ENCODE peak calls at places on chromosomes 1 and 21, in five cellular contexts. One of them, this sample, is unnamed.

GRCh38 chr1:156725683-156726280 is 2.5 kb upstream of the METTL25B start:
- DNase-seq in foreskin fibroblast: peak; percentile 97
- DNase-seq in PC-9: peak; percentile 72
- DNase-seq in MM.1S: peak; percentile 89
- DNase-seq in tibial nerve: peak; percentile 84
- DNase-seq in this sample: peak; percentile 86

GRCh38 chr1:179589524-179589923 is 2.1 kb upstream of the TDRD5 start:
- DNase-seq in foreskin fibroblast: no peak
- DNase-seq in PC-9: no peak
- DNase-seq in MM.1S: no peak
- DNase-seq in tibial nerve: no peak
- DNase-seq in this sample: no peak

GRCh38 chr1:9164537-9164910 is 35.6 kb upstream of the GPR157 start:
- DNase-seq in foreskin fibroblast: peak; percentile 52
- DNase-seq in PC-9: no peak
- DNase-seq in MM.1S: no peak
- DNase-seq in tibial nerve: no peak
- DNase-seq in this sample: peak; percentile 38

GRCh38 chr1:203320546-203321272 is 15.4 kb downstream of the BTG2 start:
- DNase-seq in foreskin fibroblast: peak; percentile 35
- DNase-seq in PC-9: no peak
- DNase-seq in MM.1S: peak; percentile 100
- DNase-seq in tibial nerve: no peak
- DNase-seq in this sample: peak; percentile 24

GRCh38 chr1:165943198-165943597 is 115.8 kb downstream of the UCK2 start:
- DNase-seq in foreskin fibroblast: peak; percentile 18
- DNase-seq in PC-9: no peak
- DNase-seq in MM.1S: no peak
- DNase-seq in tibial nerve: no peak
- DNase-seq in this sample: no peak

GRCh38 chr1:186435336-186435735 is 25.6 kb downstream of the PDC start:
- DNase-seq in foreskin fibroblast: peak; percentile 30
- DNase-seq in PC-9: no peak
- DNase-seq in MM.1S: no peak
- DNase-seq in tibial nerve: no peak
- DNase-seq in this sample: peak; percentile 13

GRCh38 chr21:43347864-43348766 is 78.8 kb downstream of the SIK1 start:
- DNase-seq in foreskin fibroblast: no peak
- DNase-seq in PC-9: no peak
- DNase-seq in MM.1S: no peak
- DNase-seq in tibial nerve: no peak
- DNase-seq in this sample: peak; percentile 52

GRCh38 chr1:235067396-235068154 is 61.1 kb downstream of the TOMM20 start:
- DNase-seq in foreskin fibroblast: peak; percentile 97
- DNase-seq in PC-9: peak; percentile 100
- DNase-seq in MM.1S: no peak
- DNase-seq in tibial nerve: peak; percentile 75
- DNase-seq in this sample: peak; percentile 100

GRCh38 chr21:38631676-38632075 is 133.4 kb upstream of the ERG start:
- DNase-seq in foreskin fibroblast: no peak
- DNase-seq in PC-9: no peak
- DNase-seq in MM.1S: no peak
- DNase-seq in tibial nerve: no peak
- DNase-seq in this sample: no peak

GRCh38 chr1:32242341-32242851 is 4.6 kb upstream of the FAM167B start:
- DNase-seq in foreskin fibroblast: peak; percentile 62
- DNase-seq in PC-9: no peak
- DNase-seq in MM.1S: no peak
- DNase-seq in tibial nerve: no peak
- DNase-seq in this sample: peak; percentile 32

GRCh38 chr1:43247256-43247921 is 22.4 kb upstream of the TMEM125 start:
- DNase-seq in foreskin fibroblast: no peak
- DNase-seq in PC-9: no peak
- DNase-seq in MM.1S: no peak
- DNase-seq in tibial nerve: no peak
- DNase-seq in this sample: no peak

GRCh38 chr1:9426291-9426711 is 113.0 kb upstream of the SLC25A33 start:
- DNase-seq in foreskin fibroblast: no peak
- DNase-seq in PC-9: no peak
- DNase-seq in MM.1S: peak; percentile 98
- DNase-seq in tibial nerve: no peak
- DNase-seq in this sample: no peak

GRCh38 chr1:26851106-26851684 is 11.8 kb upstream of the SFN start:
- DNase-seq in foreskin fibroblast: no peak
- DNase-seq in PC-9: no peak
- DNase-seq in MM.1S: no peak
- DNase-seq in tibial nerve: no peak
- DNase-seq in this sample: no peak

GRCh38 chr1:26853156-26853555 is 9.8 kb upstream of the SFN start:
- DNase-seq in foreskin fibroblast: peak; percentile 93
- DNase-seq in PC-9: peak; percentile 94
- DNase-seq in MM.1S: peak; percentile 58
- DNase-seq in tibial nerve: peak; percentile 93
- DNase-seq in this sample: peak; percentile 83

GRCh38 chr1:26852701-26853100 is 10.2 kb upstream of the SFN start:
- DNase-seq in foreskin fibroblast: no peak
- DNase-seq in PC-9: no peak
- DNase-seq in MM.1S: no peak
- DNase-seq in tibial nerve: no peak
- DNase-seq in this sample: no peak

GRCh38 chr1:26848499-26848898 is 14.4 kb upstream of the SFN start:
- DNase-seq in foreskin fibroblast: no peak
- DNase-seq in PC-9: no peak
- DNase-seq in MM.1S: no peak
- DNase-seq in tibial nerve: no peak
- DNase-seq in this sample: no peak

DNA sequence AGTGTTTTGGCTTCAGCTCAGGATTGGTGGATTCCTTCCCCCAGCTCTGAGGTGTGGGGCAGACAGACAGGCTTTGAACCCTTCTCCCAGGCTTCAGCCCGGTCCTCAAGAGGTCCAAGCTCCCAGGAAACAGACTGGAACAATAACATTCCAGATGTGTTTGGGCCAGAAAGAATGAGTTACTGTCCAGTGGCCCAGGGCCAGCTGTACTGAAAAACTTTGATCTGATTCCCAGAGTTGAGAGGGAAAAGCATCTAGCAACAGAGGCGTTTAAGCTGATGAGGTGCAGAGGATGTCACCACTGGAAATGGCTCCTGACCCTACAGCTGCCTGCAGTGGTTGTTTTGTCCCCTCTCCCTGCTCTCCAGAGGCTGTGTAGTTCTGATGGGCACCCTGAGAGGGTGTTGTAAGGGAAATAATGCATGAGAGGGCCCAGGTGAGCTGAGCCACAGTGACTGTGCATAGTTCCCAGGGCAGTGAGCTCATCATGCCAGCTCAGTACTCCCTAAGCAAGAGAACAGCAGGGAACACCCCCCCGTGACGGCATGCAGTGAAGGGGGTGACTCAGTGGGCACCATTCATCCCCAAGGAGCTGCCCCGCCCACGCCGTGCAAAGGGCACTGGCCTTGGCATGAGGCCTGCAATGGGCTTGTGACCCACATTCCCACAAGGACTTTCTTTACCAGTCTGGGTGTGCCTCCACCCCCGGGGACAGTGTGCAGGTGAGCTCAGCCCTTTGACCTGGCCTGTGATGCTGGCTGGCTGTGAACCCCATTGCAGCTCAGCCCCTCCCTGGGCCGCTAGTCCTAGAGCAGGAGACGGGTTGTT is 13.8 kb upstream of the SFN start:
- DNase-seq in foreskin fibroblast: peak; percentile 96
- DNase-seq in PC-9: peak; percentile 97
- DNase-seq in MM.1S: no peak
- DNase-seq in tibial nerve: no peak
- DNase-seq in this sample: peak; percentile 80
- H3K4me3 ChIP-seq in foreskin fibroblast: no peak overlapping the region
- H3K4me3 ChIP-seq in PC-9: peak overlapping the region; percentile 0
- H3K4me3 ChIP-seq in MM.1S: no peak overlapping the region
- H3K4me3 ChIP-seq in tibial nerve: no peak overlapping the region
- H3K4me3 ChIP-seq in this sample: no peak overlapping the region

GRCh38 chr1:79554620-79555160 is 548.2 kb upstream of the ADGRL4 start:
- DNase-seq in foreskin fibroblast: peak; percentile 39
- DNase-seq in PC-9: no peak
- DNase-seq in MM.1S: no peak
- DNase-seq in tibial nerve: no peak
- DNase-seq in this sample: no peak

GRCh38 chr1:79550402-79550801 is 543.9 kb upstream of the ADGRL4 start:
- DNase-seq in foreskin fibroblast: no peak
- DNase-seq in PC-9: no peak
- DNase-seq in MM.1S: no peak
- DNase-seq in tibial nerve: no peak
- DNase-seq in this sample: no peak

GRCh38 chr1:79561521-79561978 is 555.0 kb upstream of the ADGRL4 start:
- DNase-seq in foreskin fibroblast: no peak
- DNase-seq in PC-9: no peak
- DNase-seq in MM.1S: no peak
- DNase-seq in tibial nerve: no peak
- DNase-seq in this sample: no peak

GRCh38 chr1:79551321-79551720 is 544.8 kb upstream of the ADGRL4 start:
- DNase-seq in foreskin fibroblast: peak; percentile 68
- DNase-seq in PC-9: no peak
- DNase-seq in MM.1S: no peak
- DNase-seq in tibial nerve: no peak
- DNase-seq in this sample: peak; percentile 32

GRCh38 chr1:79556189-79556588 is 549.7 kb upstream of the ADGRL4 start:
- DNase-seq in foreskin fibroblast: no peak
- DNase-seq in PC-9: no peak
- DNase-seq in MM.1S: no peak
- DNase-seq in tibial nerve: no peak
- DNase-seq in this sample: no peak
- TF ChIP-seq CTCF in foreskin fibroblast: no peak
- TF ChIP-seq CTCF in PC-9: peak; percentile 34
- TF ChIP-seq CTCF in MM.1S: peak; percentile 5
- TF ChIP-seq CTCF in tibial nerve: no peak
- TF ChIP-seq CTCF in this sample: no peak

DNA sequence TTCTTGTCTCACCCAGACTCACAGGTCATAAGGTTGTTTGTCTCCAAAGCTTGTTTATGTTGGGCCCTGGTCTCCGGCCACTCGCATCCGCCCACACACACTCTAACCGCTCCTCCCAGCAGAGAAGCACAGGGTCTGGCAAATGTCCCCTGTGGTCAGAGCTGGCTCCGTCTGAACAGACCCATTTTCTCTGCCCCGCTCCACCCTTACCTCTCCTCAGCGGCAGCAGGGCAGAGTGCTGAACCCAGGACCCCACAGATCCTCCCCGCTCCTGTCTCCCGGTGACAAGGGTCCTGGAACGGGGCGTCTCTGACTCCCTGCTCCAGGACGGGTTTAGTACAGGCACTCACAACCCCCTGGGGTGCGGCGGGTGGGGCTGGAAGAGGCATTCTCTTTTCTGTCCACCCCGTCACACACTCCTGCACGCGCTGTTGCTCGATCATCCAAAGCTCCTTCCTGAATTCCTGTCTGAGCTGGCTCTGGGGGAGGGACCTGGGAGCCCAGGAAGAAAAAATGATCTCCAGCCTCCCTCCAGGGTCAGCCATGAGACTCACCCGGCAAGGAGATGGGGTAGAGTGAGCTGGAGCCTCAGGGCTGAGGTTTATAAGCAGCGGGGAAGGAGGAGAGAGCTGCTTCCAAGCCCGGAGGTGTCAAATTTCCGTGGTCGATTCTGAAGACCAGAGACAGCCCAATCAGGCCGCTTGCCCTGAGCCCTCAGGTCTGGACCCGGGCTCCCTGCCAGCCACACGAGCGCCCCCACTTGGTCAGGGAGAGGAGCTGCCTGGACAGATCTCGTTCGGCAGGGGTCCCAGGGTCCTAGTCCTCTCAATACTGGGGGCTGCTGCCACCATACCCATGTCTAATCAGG is at the start of gene S100A13:
- DNase-seq in foreskin fibroblast: peak; percentile 98
- DNase-seq in PC-9: peak; percentile 95
- DNase-seq in MM.1S: no peak
- DNase-seq in tibial nerve: peak; percentile 68
- DNase-seq in this sample: peak; percentile 93
- H3K4me3 ChIP-seq in foreskin fibroblast: peak within 1 kb of the TSS; percentile 63
- H3K4me3 ChIP-seq in PC-9: peak within 1 kb of the TSS; percentile 69
- H3K4me3 ChIP-seq in MM.1S: no peak within 1 kb of the TSS
- H3K4me3 ChIP-seq in tibial nerve: peak within 1 kb of the TSS; percentile 25
- H3K4me3 ChIP-seq in this sample: peak within 1 kb of the TSS; percentile 85

GRCh38 chr1:90614872-90615271 is 102.2 kb downstream of the BARHL2 start:
- DNase-seq in foreskin fibroblast: no peak
- DNase-seq in PC-9: no peak
- DNase-seq in MM.1S: no peak
- DNase-seq in tibial nerve: no peak
- DNase-seq in this sample: no peak

GRCh38 chr1:90613371-90613770 is 103.7 kb downstream of the BARHL2 start:
- DNase-seq in foreskin fibroblast: no peak
- DNase-seq in PC-9: no peak
- DNase-seq in MM.1S: no peak
- DNase-seq in tibial nerve: no peak
- DNase-seq in this sample: no peak

GRCh38 chr1:90612033-90612432 is 105.1 kb downstream of the BARHL2 start:
- DNase-seq in foreskin fibroblast: no peak
- DNase-seq in PC-9: no peak
- DNase-seq in MM.1S: no peak
- DNase-seq in tibial nerve: no peak
- DNase-seq in this sample: no peak

GRCh38 chr1:90616395-90616794 is 100.7 kb downstream of the BARHL2 start:
- DNase-seq in foreskin fibroblast: no peak
- DNase-seq in PC-9: no peak
- DNase-seq in MM.1S: no peak
- DNase-seq in tibial nerve: no peak
- DNase-seq in this sample: no peak
- TF ChIP-seq CTCF in foreskin fibroblast: no peak
- TF ChIP-seq CTCF in PC-9: peak; percentile 54
- TF ChIP-seq CTCF in MM.1S: peak; percentile 26
- TF ChIP-seq CTCF in tibial nerve: no peak
- TF ChIP-seq CTCF in this sample: peak; percentile 7

GRCh38 chr1:85462931-85463665 is 1.9 kb downstream of the DDAH1 start:
- DNase-seq in foreskin fibroblast: peak; percentile 31
- DNase-seq in PC-9: no peak
- DNase-seq in MM.1S: no peak
- DNase-seq in tibial nerve: no peak
- DNase-seq in this sample: no peak
- H3K4me3 ChIP-seq in foreskin fibroblast: peak overlapping the region; percentile 76
- H3K4me3 ChIP-seq in PC-9: peak overlapping the region; percentile 95
- H3K4me3 ChIP-seq in MM.1S: no peak overlapping the region
- H3K4me3 ChIP-seq in tibial nerve: no peak overlapping the region
- H3K4me3 ChIP-seq in this sample: peak overlapping the region; percentile 76

This sample was measured in AG10803.